ENCODE peak calls at places on chromosome X, in five cellular contexts. F is endodermal cell, G is WERI-Rb-1, A is brain pericyte, C is stomach. K is an unnamed sample.

GRCh38 chrX:98029861-98030260 is 1146.2 kb downstream of the RPA4 start:
- DNase-seq in F (no peak), G (no peak), A (no peak), C (no peak), K (no peak)

GRCh38 chrX:130539721-130540321 is 138.0 kb downstream of the RBMX2 start:
- DNase-seq in F (peak), G (peak), A (no peak), C (peak), K (peak)

GRCh38 chrX:56726609-56727008 is 2.4 kb upstream of the NBDY start:
- DNase-seq in F (no peak), G (no peak), A (no peak), C (no peak), K (peak)

GRCh38 chrX:14029039-14029424 is 660 bp downstream of the GEMIN8 start:
- DNase-seq in F (no peak), G (peak), A (no peak), C (no peak), K (peak)

GRCh38 chrX:10189317-10190268 is 32.8 kb downstream of the CLCN4 start:
- DNase-seq in F (peak), G (peak), A (peak), C (peak), K (peak)

GRCh38 chrX:103584606-103585005 is 709 bp upstream of the TCEAL4 start:
- DNase-seq in F (no peak), G (no peak), A (no peak), C (no peak), K (peak)

GRCh38 chrX:39645059-39645895 is 452.5 kb downstream of the BCOR start:
- DNase-seq in F (no peak), G (peak), A (peak), C (no peak), K (no peak)

GRCh38 chrX:69264134-69264533 is 98.9 kb upstream of the PJA1 start:
- DNase-seq in F (peak), G (no peak), A (no peak), C (no peak), K (no peak)

GRCh38 chrX:15675490-15675921 is 10.9 kb upstream of the CLTRN start:
- DNase-seq in F (peak), G (peak), A (no peak), C (peak), K (peak)

GRCh38 chrX:116272328-116272727 is 101.8 kb downstream of the AGTR2 start:
- DNase-seq in F (no peak), G (no peak), A (peak), C (no peak), K (no peak)

GRCh38 chrX:49178537-49178936 is 6.8 kb downstream of the PLP2 start:
- DNase-seq in F (no peak), G (no peak), A (no peak), C (no peak), K (no peak)

GRCh38 chrX:110420771-110421498 is 62.3 kb downstream of the RTL9 start:
- DNase-seq in F (no peak), G (no peak), A (no peak), C (no peak), K (no peak)

GRCh38 chrX:50812995-50813842 is 775 bp downstream of the SHROOM4 start:
- DNase-seq in F (peak), G (no peak), A (no peak), C (peak), K (peak)

GRCh38 chrX:153549807-153550206 is 32.4 kb downstream of the ATP2B3 start:
- DNase-seq in F (peak), G (no peak), A (no peak), C (no peak), K (no peak)

GRCh38 chrX:56530011-56530410 is 33.4 kb upstream of the UBQLN2 start:
- DNase-seq in F (no peak), G (no peak), A (no peak), C (no peak), K (no peak)

GRCh38 chrX:132676561-132677186 is 187.8 kb upstream of the MBNL3 start:
- DNase-seq in F (peak), G (no peak), A (no peak), C (no peak), K (no peak)

GRCh38 chrX:134896194-134896593 is 94.6 kb upstream of the SMIM10 start:
- DNase-seq in F (no peak), G (no peak), A (no peak), C (no peak), K (no peak)

GRCh38 chrX:112359906-112360305 is 277.3 kb upstream of the TRPC5 start:
- DNase-seq in F (no peak), G (no peak), A (no peak), C (no peak), K (no peak)

GRCh38 chrX:72002886-72003285 is 92.2 kb downstream of the NHSL2 start:
- DNase-seq in F (no peak), G (no peak), A (no peak), C (no peak), K (no peak)

GRCh38 chrX:96909291-96909690 is 25.6 kb downstream of the RPA4 start:
- DNase-seq in F (no peak), G (no peak), A (no peak), C (no peak), K (no peak)

GRCh38 chrX:19017271-19017670 is 33.4 kb upstream of the PHKA2 start:
- DNase-seq in F (peak), G (peak), A (no peak), C (no peak), K (no peak)

GRCh38 chrX:139766545-139766983 is 58.6 kb upstream of the MCF2 start:
- DNase-seq in F (no peak), G (no peak), A (no peak), C (no peak), K (no peak)

GRCh38 chrX:19728915-19729314 is 158.5 kb downstream of the SH3KBP1 start:
- DNase-seq in F (no peak), G (no peak), A (no peak), C (no peak), K (no peak)

GRCh38 chrX:15269618-15270521 is at the start of gene ASB9:
- DNase-seq in F (peak), G (no peak), A (peak), C (peak), K (no peak)

GRCh38 chrX:150635952-150636351 is 57.2 kb upstream of the MTMR1 start:
- DNase-seq in F (no peak), G (no peak), A (no peak), C (no peak), K (no peak)

GRCh38 chrX:130213376-130213775 is 41.6 kb downstream of the RAB33A start:
- DNase-seq in F (no peak), G (no peak), A (no peak), C (no peak), K (no peak)

GRCh38 chrX:98506907-98507306 is 1623.2 kb downstream of the RPA4 start:
- DNase-seq in F (no peak), G (no peak), A (no peak), C (no peak), K (no peak)

GRCh38 chrX:73850124-73851013 is 287.4 kb downstream of the CHIC1 start:
- DNase-seq in F (peak), G (no peak), A (no peak), C (peak), K (peak)

GRCh38 chrX:2286731-2287130 is 214.0 kb downstream of the DHRSX start:
- DNase-seq in F (no peak), G (no peak), A (no peak), C (no peak), K (no peak)

GRCh38 chrX:132266583-132267355 is 47.5 kb upstream of the RAP2C start:
- DNase-seq in F (no peak), G (no peak), A (no peak), C (no peak), K (no peak)

GRCh38 chrX:27918799-27919198 is 62.5 kb downstream of the DCAF8L1 start:
- DNase-seq in F (no peak), G (peak), A (no peak), C (no peak), K (no peak)

GRCh38 chrX:103817502-103817901 is 14.6 kb downstream of the RAB9B start:
- DNase-seq in F (no peak), G (peak), A (no peak), C (no peak), K (peak)

GRCh38 chrX:4382273-4382672 is 668.8 kb upstream of the PRKX start:
- DNase-seq in F (no peak), G (no peak), A (no peak), C (no peak), K (no peak)

GRCh38 chrX:68121835-68122234 is 311.5 kb downstream of the OPHN1 start:
- DNase-seq in F (no peak), G (no peak), A (no peak), C (no peak), K (no peak)

GRCh38 chrX:97547873-97548578 is 664.3 kb downstream of the RPA4 start:
- DNase-seq in F (no peak), G (no peak), A (no peak), C (no peak), K (no peak)

GRCh38 chrX:126900937-126901336 is 81.4 kb downstream of the PRR32 start:
- DNase-seq in F (no peak), G (no peak), A (no peak), C (no peak), K (no peak)

GRCh38 chrX:25524150-25524549 is 508.4 kb upstream of the ARX start:
- DNase-seq in F (no peak), G (no peak), A (no peak), C (no peak), K (no peak)

GRCh38 chrX:119481218-119481875 is 13.1 kb downstream of the SLC25A5 start:
- DNase-seq in F (no peak), G (peak), A (no peak), C (peak), K (no peak)

GRCh38 chrX:47311857-47312774 is 58.3 kb upstream of the ZNF157 start:
- DNase-seq in F (peak), G (peak), A (no peak), C (peak), K (no peak)